ENCODE peak calls at places on chromosome 18, in four cellular contexts. J, K, E and W are unnamed samples.

GRCh38 chr18:23240609-23240930 is 105.3 kb downstream of the CABLES1 start:
- DNase-seq in K (no peak), E (no peak), J (no peak), W (no peak)

GRCh38 chr18:75090336-75090735 is 118.6 kb downstream of the PTGR3 start:
- DNase-seq in J (no peak), E (no peak), K (no peak), W (no peak)

GRCh38 chr18:67776929-67777328 is 260.4 kb upstream of the DSEL start:
- DNase-seq in J (no peak), K (peak), E (peak), W (no peak)

GRCh38 chr18:55918449-55918848 is 330.5 kb upstream of the TCF4 start:
- DNase-seq in K (no peak), J (no peak), E (peak), W (no peak)

GRCh38 chr18:394276-394996 is 106.1 kb downstream of the COLEC12 start:
- DNase-seq in J (no peak), K (no peak), E (no peak), W (no peak)

GRCh38 chr18:73785276-73785675 is 362.4 kb downstream of the FBXO15 start:
- DNase-seq in E (no peak), K (peak), J (no peak), W (no peak)

GRCh38 chr18:24268784-24269550 is 128.7 kb downstream of the OSBPL1A start:
- DNase-seq in K (no peak), J (no peak), E (no peak), W (no peak)

GRCh38 chr18:58438161-58438983 is 190.5 kb downstream of the ALPK2 start:
- DNase-seq in J (no peak), E (no peak), K (peak), W (no peak)

GRCh38 chr18:44594779-44595467 is 85.8 kb upstream of the SETBP1 start:
- DNase-seq in K (peak), J (no peak), E (peak), W (peak)

GRCh38 chr18:46619559-46619958 is 37.5 kb downstream of the LOXHD1 start:
- DNase-seq in K (no peak), J (no peak), E (no peak), W (no peak)

GRCh38 chr18:49566985-49567384 is 5.1 kb downstream of the LIPG start:
- DNase-seq in J (no peak), K (no peak), E (no peak), W (no peak)

GRCh38 chr18:44741070-44741469 is 60.4 kb downstream of the SETBP1 start:
- DNase-seq in J (no peak), E (no peak), K (no peak), W (no peak)

GRCh38 chr18:57427429-57428181 is 7.6 kb upstream of the ONECUT2 start:
- DNase-seq in K (no peak), E (no peak), J (no peak), W (no peak)

GRCh38 chr18:46723856-46724415 is 32.9 kb downstream of the ST8SIA5 start:
- DNase-seq in K (no peak), J (no peak), E (no peak), W (no peak)

GRCh38 chr18:75120521-75120920 is 88.4 kb downstream of the PTGR3 start:
- DNase-seq in E (no peak), J (no peak), K (no peak), W (no peak)

GRCh38 chr18:21241224-21242131 is 554 bp upstream of the GREB1L start:
- DNase-seq in J (no peak), K (no peak), E (no peak), W (no peak)

GRCh38 chr18:36441426-36441870 is 143.9 kb downstream of the FHOD3 start:
- DNase-seq in E (no peak), K (peak), J (no peak), W (no peak)

GRCh38 chr18:79479761-79480161 is 84.0 kb downstream of the NFATC1 start:
- DNase-seq in E (no peak), K (no peak), J (no peak), W (no peak)

GRCh38 chr18:43935051-43935412 is 657.7 kb upstream of the SYT4 start:
- DNase-seq in E (no peak), J (no peak), K (peak), W (peak)

GRCh38 chr18:12686100-12686499 is 16.4 kb downstream of the CEP76 start:
- DNase-seq in E (peak), K (peak), J (no peak), W (no peak)

GRCh38 chr18:75161629-75162028 is 47.3 kb downstream of the PTGR3 start:
- DNase-seq in K (peak), E (no peak), J (peak), W (peak)

GRCh38 chr18:63578357-63578958 is 8.7 kb upstream of the SERPINB13 start:
- DNase-seq in E (peak), J (no peak), K (peak), W (peak)

GRCh38 chr18:44750774-44751173 is 70.1 kb downstream of the SETBP1 start:
- DNase-seq in J (no peak), K (no peak), E (no peak), W (no peak)

GRCh38 chr18:12282436-12283039 is 25.5 kb upstream of the TUBB6 start:
- DNase-seq in K (peak), J (no peak), E (peak), W (peak)

GRCh38 chr18:67525328-67526110 is 9.0 kb upstream of the DSEL start:
- DNase-seq in E (peak), K (peak), J (peak), W (peak)

GRCh38 chr18:24014062-24014985 is at the start of gene TTC39C:
- DNase-seq in E (peak), J (peak), K (peak), W (no peak)

GRCh38 chr18:27602092-27602491 is 417.0 kb upstream of the CHST9 start:
- DNase-seq in E (no peak), J (no peak), K (no peak), W (no peak)

GRCh38 chr18:49548266-49548665 is 13.6 kb upstream of the LIPG start:
- DNase-seq in J (no peak), E (no peak), K (no peak), W (peak)

DNA sequence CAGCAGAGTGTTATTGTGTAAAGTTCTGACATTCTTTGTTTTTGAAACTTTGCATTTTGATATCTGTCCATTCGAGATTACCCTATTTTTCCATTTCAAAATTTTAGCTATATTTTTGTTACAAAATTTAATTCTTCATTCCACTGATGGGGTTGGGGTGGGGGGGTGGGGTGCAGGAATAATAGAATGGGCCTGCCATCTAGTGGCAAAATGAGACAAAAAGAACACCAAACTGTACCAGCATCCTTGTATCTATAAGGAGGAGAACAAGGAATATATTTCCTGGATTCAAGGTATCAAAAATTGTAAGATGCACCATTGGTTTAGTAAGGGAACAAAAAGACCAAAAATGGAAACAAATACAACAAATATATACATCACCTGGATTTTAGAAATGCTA is 27.9 kb upstream of the TTR start:
- DNase-seq in K (no peak), J (no peak), E (no peak), W (no peak)
- TF ChIP-seq CTCF in K (no peak), J (no peak), E (no peak), W (no peak)

GRCh38 chr18:61891874-61892273 is 933 bp downstream of the RNF152 start:
- DNase-seq in E (no peak), J (no peak), K (no peak), W (no peak)
- H3K4me3 ChIP-seq in E (peak), J (no peak), K (no peak), W (no peak)

DNA sequence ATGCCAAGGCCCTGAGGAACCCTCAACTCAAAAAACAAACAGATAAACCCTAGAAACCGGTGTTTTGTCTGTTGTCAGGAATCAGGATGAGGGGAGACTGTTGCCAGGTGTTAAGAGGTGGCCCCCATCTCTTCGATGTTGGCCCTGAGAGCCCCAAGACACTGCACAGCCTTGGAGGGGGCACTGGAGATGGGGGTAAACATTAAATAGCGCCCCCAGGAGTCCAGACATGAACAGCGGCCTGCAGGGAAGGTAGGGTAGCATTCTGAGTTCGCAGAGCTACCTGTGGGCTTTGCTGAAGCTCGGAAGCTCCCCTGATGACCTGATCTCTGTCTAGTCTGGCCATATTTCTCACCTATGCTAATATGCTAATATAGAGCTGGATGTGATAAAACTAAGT is 97.6 kb upstream of the SMAD2 start:
- DNase-seq in K (no peak), J (no peak), E (no peak), W (no peak)
- TF ChIP-seq CTCF in K (peak), J (no peak), E (peak), W (peak)

GRCh38 chr18:51630706-51631105 is 433.2 kb upstream of the MEX3C start:
- DNase-seq in J (no peak), E (no peak), K (no peak), W (no peak)
- H3K4me3 ChIP-seq in J (no peak), E (no peak), K (no peak), W (no peak)

DNA sequence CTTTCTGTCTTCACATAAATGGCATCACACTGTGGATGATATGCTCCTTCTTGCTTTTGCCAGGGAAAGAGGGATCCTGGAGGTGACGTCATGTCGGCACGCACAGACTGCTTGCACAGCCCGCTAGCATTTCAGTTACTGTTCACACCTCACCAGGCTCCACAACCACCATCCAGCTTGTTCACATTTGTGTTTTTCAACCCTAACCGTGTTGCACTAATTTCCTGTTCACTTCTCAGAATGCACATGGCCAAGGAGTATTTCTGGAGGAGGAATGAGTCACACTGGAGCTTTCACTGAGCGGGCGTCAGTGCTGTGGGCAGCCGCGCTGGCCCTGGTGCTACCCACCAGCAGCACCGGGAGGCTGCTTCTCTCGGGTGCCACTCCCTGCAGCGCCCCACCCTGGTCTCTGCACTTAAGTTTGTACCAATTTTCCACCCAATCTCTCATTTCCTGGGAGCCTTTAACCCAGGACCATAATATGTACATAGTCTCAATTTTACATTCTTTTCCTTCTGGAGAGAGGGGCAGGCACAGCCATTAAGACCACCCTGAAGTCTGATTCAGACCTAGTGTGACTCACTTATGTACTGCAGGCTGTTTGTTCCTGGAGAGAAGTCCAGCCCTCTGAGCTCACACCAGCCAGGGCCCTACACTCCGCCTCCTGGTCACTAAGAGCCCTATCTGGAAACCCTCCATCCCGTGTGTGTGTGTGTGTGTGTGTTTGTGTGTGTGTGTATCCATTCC is 65.1 kb downstream of the MBP start:
- DNase-seq in K (peak), E (peak), J (peak), W (peak)
- TF ChIP-seq CTCF in K (peak), E (peak), J (no peak), W (peak)

GRCh38 chr18:47846431-47846830 is 84.0 kb downstream of the SMAD2 start:
- DNase-seq in K (no peak), E (no peak), J (no peak), W (no peak)
- H3K4me3 ChIP-seq in K (no peak), E (no peak), J (no peak), W (no peak)